ENCODE peak calls at places on chromosomes 6 and 20, in seven cellular contexts. One of them, this sample, is unnamed.

GRCh38 chr6:17863971-17864754 is 123.3 kb downstream of the KIF13A start:
- DNase-seq in NCI-H1092 treated with DMSO at 0.1 percent for 48 hours: no peak
- DNase-seq in brain microvascular endothelial cell: peak
- DNase-seq in stimulated activated naive B cell treated with anti-CD40 and anti-IgM and Interleukin-4, amounts not matched to agents 10 μg/mL and 1 μg/mL and 100 μg/mL, for 72 hours: no peak
- DNase-seq in mucosa of gallbladder: no peak
- DNase-seq in B cell: no peak
- DNase-seq in psoas muscle: peak
- DNase-seq in this sample: peak

GRCh38 chr20:56554869-56555268 is 21.8 kb downstream of the FAM209B start:
- DNase-seq in NCI-H1092 treated with DMSO at 0.1 percent for 48 hours: peak
- DNase-seq in brain microvascular endothelial cell: peak
- DNase-seq in stimulated activated naive B cell treated with anti-CD40 and anti-IgM and Interleukin-4, amounts not matched to agents 10 μg/mL and 1 μg/mL and 100 μg/mL, for 72 hours: peak
- DNase-seq in mucosa of gallbladder: peak
- DNase-seq in B cell: no peak
- DNase-seq in psoas muscle: no peak
- DNase-seq in this sample: peak

GRCh38 chr6:149963212-149963461 is 606 bp upstream of the ULBP1 start:
- DNase-seq in NCI-H1092 treated with DMSO at 0.1 percent for 48 hours: no peak
- DNase-seq in brain microvascular endothelial cell: peak
- DNase-seq in stimulated activated naive B cell treated with anti-CD40 and anti-IgM and Interleukin-4, amounts not matched to agents 10 μg/mL and 1 μg/mL and 100 μg/mL, for 72 hours: no peak
- DNase-seq in mucosa of gallbladder: no peak
- DNase-seq in B cell: no peak
- DNase-seq in psoas muscle: no peak
- DNase-seq in this sample: peak

GRCh38 chr6:81606965-81607381 is 145.5 kb downstream of the TENT5A start:
- DNase-seq in NCI-H1092 treated with DMSO at 0.1 percent for 48 hours: no peak
- DNase-seq in brain microvascular endothelial cell: no peak
- DNase-seq in stimulated activated naive B cell treated with anti-CD40 and anti-IgM and Interleukin-4, amounts not matched to agents 10 μg/mL and 1 μg/mL and 100 μg/mL, for 72 hours: no peak
- DNase-seq in mucosa of gallbladder: no peak
- DNase-seq in B cell: no peak
- DNase-seq in psoas muscle: no peak
- DNase-seq in this sample: peak

GRCh38 chr6:79127660-79128059 is 49.6 kb upstream of the PHIP start:
- DNase-seq in NCI-H1092 treated with DMSO at 0.1 percent for 48 hours: no peak
- DNase-seq in brain microvascular endothelial cell: no peak
- DNase-seq in stimulated activated naive B cell treated with anti-CD40 and anti-IgM and Interleukin-4, amounts not matched to agents 10 μg/mL and 1 μg/mL and 100 μg/mL, for 72 hours: no peak
- DNase-seq in mucosa of gallbladder: no peak
- DNase-seq in B cell: no peak
- DNase-seq in psoas muscle: no peak
- DNase-seq in this sample: no peak

GRCh38 chr6:100620085-100620484 is 155.4 kb upstream of the SIM1 start:
- DNase-seq in NCI-H1092 treated with DMSO at 0.1 percent for 48 hours: no peak
- DNase-seq in brain microvascular endothelial cell: peak
- DNase-seq in stimulated activated naive B cell treated with anti-CD40 and anti-IgM and Interleukin-4, amounts not matched to agents 10 μg/mL and 1 μg/mL and 100 μg/mL, for 72 hours: no peak
- DNase-seq in mucosa of gallbladder: no peak
- DNase-seq in B cell: no peak
- DNase-seq in psoas muscle: no peak
- DNase-seq in this sample: peak

GRCh38 chr20:25290646-25291431 is 43.0 kb downstream of the PYGB start:
- DNase-seq in NCI-H1092 treated with DMSO at 0.1 percent for 48 hours: no peak
- DNase-seq in brain microvascular endothelial cell: no peak
- DNase-seq in stimulated activated naive B cell treated with anti-CD40 and anti-IgM and Interleukin-4, amounts not matched to agents 10 μg/mL and 1 μg/mL and 100 μg/mL, for 72 hours: no peak
- DNase-seq in mucosa of gallbladder: no peak
- DNase-seq in B cell: no peak
- DNase-seq in psoas muscle: no peak
- DNase-seq in this sample: no peak

GRCh38 chr6:94089915-94090314 is 670.6 kb upstream of the EPHA7 start:
- DNase-seq in NCI-H1092 treated with DMSO at 0.1 percent for 48 hours: no peak
- DNase-seq in brain microvascular endothelial cell: no peak
- DNase-seq in stimulated activated naive B cell treated with anti-CD40 and anti-IgM and Interleukin-4, amounts not matched to agents 10 μg/mL and 1 μg/mL and 100 μg/mL, for 72 hours: no peak
- DNase-seq in mucosa of gallbladder: no peak
- DNase-seq in B cell: no peak
- DNase-seq in psoas muscle: no peak
- DNase-seq in this sample: no peak

GRCh38 chr6:37640776-37641395 is 56.8 kb downstream of the MDGA1 start:
- DNase-seq in NCI-H1092 treated with DMSO at 0.1 percent for 48 hours: no peak
- DNase-seq in brain microvascular endothelial cell: no peak
- DNase-seq in stimulated activated naive B cell treated with anti-CD40 and anti-IgM and Interleukin-4, amounts not matched to agents 10 μg/mL and 1 μg/mL and 100 μg/mL, for 72 hours: no peak
- DNase-seq in mucosa of gallbladder: no peak
- DNase-seq in B cell: no peak
- DNase-seq in psoas muscle: no peak
- DNase-seq in this sample: no peak

GRCh38 chr6:13677878-13678254 is 33.8 kb downstream of the RANBP9 start:
- DNase-seq in NCI-H1092 treated with DMSO at 0.1 percent for 48 hours: no peak
- DNase-seq in brain microvascular endothelial cell: no peak
- DNase-seq in stimulated activated naive B cell treated with anti-CD40 and anti-IgM and Interleukin-4, amounts not matched to agents 10 μg/mL and 1 μg/mL and 100 μg/mL, for 72 hours: no peak
- DNase-seq in mucosa of gallbladder: no peak
- DNase-seq in B cell: no peak
- DNase-seq in psoas muscle: no peak
- DNase-seq in this sample: no peak